ENCODE peak calls at places on chromosomes 3 and 15, in seven cellular contexts. W is neural progenitor cell, Y is putamen, X is GM20000, K is coronary artery, D is RWPE1, P is left colon. M is an unnamed sample.

GRCh38 chr3:124492824-124493223 is 237.4 kb upstream of the UMPS start:
- DNase-seq in Y (peak; percentile 60), P (peak; percentile 66), K (no peak), X (peak; percentile 21), D (peak; percentile 92), W (no peak), M (peak; percentile 64)

GRCh38 chr3:72818092-72818721 is 30.0 kb downstream of the SHQ1 start:
- DNase-seq in K (no peak), Y (peak; percentile 34), P (no peak), X (no peak), W (peak; percentile 34), D (peak; percentile 12), M (no peak)

GRCh38 chr3:51588724-51589123 is 50.2 kb downstream of the RAD54L2 start:
- DNase-seq in X (no peak), K (no peak), Y (no peak), W (no peak), P (no peak), D (no peak), M (no peak)

GRCh38 chr15:39336926-39337325 is 244.0 kb upstream of the THBS1 start:
- DNase-seq in X (no peak), D (no peak), K (no peak), P (no peak), Y (no peak), W (no peak), M (no peak)

GRCh38 chr3:186452517-186452916 is 90.5 kb upstream of the DGKG start:
- DNase-seq in D (peak; percentile 68), P (no peak), X (no peak), Y (no peak), K (peak; percentile 69), W (no peak), M (peak; percentile 23)

GRCh38 chr15:65054333-65055200 is 9.4 kb downstream of the SLC51B start:
- DNase-seq in Y (peak; percentile 64), K (no peak), P (peak; percentile 60), W (peak; percentile 81), X (peak; percentile 87), D (peak; percentile 75), M (peak; percentile 66)

GRCh38 chr15:99502182-99502581 is 63.6 kb upstream of the MEF2A start:
- DNase-seq in W (no peak), X (peak; percentile 82), K (no peak), Y (no peak), D (no peak), P (no peak), M (no peak)

GRCh38 chr3:141231923-141232861 is 567 bp downstream of the PXYLP1 start:
- DNase-seq in W (peak; percentile 64), D (peak; percentile 35), K (no peak), Y (no peak), P (peak; percentile 40), X (peak; percentile 42), M (peak; percentile 24)

GRCh38 chr3:47420511-47421484 is 40.0 kb downstream of the PTPN23 start:
- DNase-seq in W (peak; percentile 88), D (peak; percentile 72), X (peak; percentile 95), P (peak; percentile 76), K (no peak), Y (peak; percentile 80), M (peak; percentile 87)

GRCh38 chr3:178245385-178245778 is 290.9 kb upstream of the KCNMB2 start:
- DNase-seq in X (no peak), P (no peak), K (no peak), Y (no peak), W (no peak), D (no peak), M (no peak)

GRCh38 chr3:119310052-119310451 is 15.9 kb downstream of the ARHGAP31 start:
- DNase-seq in P (no peak), D (no peak), K (no peak), W (peak; percentile 82), Y (no peak), X (no peak), M (no peak)

GRCh38 chr15:89494941-89495637 is 1.3 kb downstream of the RHCG start:
- DNase-seq in W (peak; percentile 54), D (no peak), X (peak; percentile 61), Y (no peak), P (no peak), K (peak; percentile 40), M (no peak)

GRCh38 chr15:31292391-31293020 is 34.1 kb upstream of the KLF13 start:
- DNase-seq in P (no peak), X (no peak), K (no peak), D (no peak), W (no peak), Y (peak; percentile 88), M (no peak)

GRCh38 chr3:106457278-106458210 is 588.7 kb upstream of the CBLB start:
- DNase-seq in D (peak; percentile 16), W (no peak), K (no peak), X (peak; percentile 18), P (no peak), Y (no peak), M (no peak)

GRCh38 chr3:190721330-190721729 is 141.2 kb downstream of the GMNC start:
- DNase-seq in X (peak; percentile 7), Y (no peak), P (no peak), D (no peak), W (no peak), K (no peak), M (no peak)

GRCh38 chr15:98781838-98782237 is 133.5 kb downstream of the IGF1R start:
- DNase-seq in X (no peak), K (no peak), P (no peak), D (no peak), W (no peak), Y (no peak), M (no peak)

GRCh38 chr3:127690823-127691452 is 18.2 kb downstream of the ABTB1 start:
- DNase-seq in K (no peak), P (no peak), D (peak; percentile 50), W (peak; percentile 73), Y (no peak), X (no peak), M (peak; percentile 61)

GRCh38 chr15:75049392-75049791 is 26.0 kb downstream of the PPCDC start:
- DNase-seq in K (peak; percentile 84), Y (peak; percentile 54), X (no peak), W (no peak), P (no peak), D (no peak), M (no peak)

GRCh38 chr3:49805367-49805782 is 2.3 kb downstream of the INKA1 start:
- DNase-seq in Y (no peak), W (no peak), D (no peak), K (peak; percentile 96), X (peak; percentile 48), P (peak; percentile 57), M (no peak)

GRCh38 chr3:125213946-125214542 is 1.5 kb upstream of the SLC12A8 start:
- DNase-seq in X (no peak), D (no peak), K (no peak), Y (no peak), P (no peak), W (no peak), M (peak; percentile 93)

GRCh38 chr3:114608293-114608692 is 314.5 kb downstream of the TIGIT start:
- DNase-seq in X (no peak), P (no peak), K (no peak), D (peak; percentile 47), Y (no peak), W (no peak), M (peak; percentile 56)

GRCh38 chr3:144923051-144923450 is 951.4 kb downstream of the DIPK2A start:
- DNase-seq in K (no peak), Y (no peak), D (no peak), X (no peak), P (no peak), W (no peak), M (no peak)

GRCh38 chr3:77324115-77324514 is 284.2 kb downstream of the ROBO2 start:
- DNase-seq in W (no peak), Y (no peak), P (no peak), D (no peak), K (no peak), X (no peak), M (no peak)

GRCh38 chr3:37453393-37454391 is 279.3 kb upstream of the LRRFIP2 start:
- DNase-seq in D (no peak), X (peak; percentile 29), K (peak; percentile 80), Y (peak; percentile 31), W (peak; percentile 76), P (peak; percentile 47), M (no peak)